ENCODE peak calls at places on chromosome 9, in six cellular contexts. G, R, S, Y, B and E are unnamed samples. For H3K9me3, H3K4me1 and H3K36me3, the result is how much of the 10 kb centered on the place peaks cover.

GRCh38 chr9:4281676-4282075 is 18.2 kb downstream of the GLIS3 start:
- DNase-seq in R (no peak), Y (no peak), B (no peak), G (no peak), S (no peak), E (no peak)

GRCh38 chr9:75282047-75282446 is 193.7 kb downstream of the OSTF1 start:
- DNase-seq in R (no peak), S (no peak), Y (no peak), B (no peak), G (no peak), E (no peak)

GRCh38 chr9:102273952-102274351 is 535.5 kb upstream of the GRIN3A start:
- DNase-seq in R (no peak), Y (no peak), B (no peak), S (no peak), G (no peak), E (no peak)

GRCh38 chr9:75071530-75072122 is 16.3 kb downstream of the NMRK1 start:
- DNase-seq in Y (peak), B (no peak), G (no peak), R (peak), S (no peak), E (no peak)

GRCh38 chr9:130570200-130570599 is 9.2 kb upstream of the FUBP3 start:
- DNase-seq in R (no peak), Y (no peak), G (no peak), S (no peak), B (no peak), E (no peak)

GRCh38 chr9:111937781-111938426 is 41.3 kb downstream of the UGCG start:
- DNase-seq in S (peak), R (no peak), B (no peak), G (no peak), Y (peak), E (no peak)

GRCh38 chr9:38153152-38153909 is 84.3 kb upstream of the SHB start:
- DNase-seq in R (no peak), G (peak), S (no peak), Y (no peak), B (no peak), E (no peak)

GRCh38 chr9:26326473-26327044 is 566.0 kb downstream of the CAAP1 start:
- DNase-seq in R (peak), G (peak), Y (no peak), S (no peak), B (peak), E (peak)

GRCh38 chr9:123702477-123702876 is 227.4 kb downstream of the DENND1A start:
- DNase-seq in B (no peak), R (no peak), G (no peak), Y (no peak), S (no peak), E (no peak)

GRCh38 chr9:88322906-88323566 is 65.2 kb upstream of the SPIN1 start:
- DNase-seq in G (no peak), R (peak), B (no peak), Y (peak), S (no peak), E (no peak)

GRCh38 chr9:34328500-34328982 is 527 bp downstream of the KIF24 start:
- DNase-seq in S (no peak), G (no peak), B (peak), R (no peak), Y (no peak), E (peak)

GRCh38 chr9:27362447-27363210 is 65.7 kb upstream of the EQTN start:
- DNase-seq in G (no peak), R (no peak), Y (no peak), B (no peak), S (no peak), E (no peak)

GRCh38 chr9:98021306-98022040 is 35.1 kb upstream of the NANS start:
- DNase-seq in S (peak), B (no peak), G (no peak), Y (no peak), R (no peak), E (no peak)

GRCh38 chr9:4793412-4794005 is 765 bp downstream of the RCL1 start:
- DNase-seq in B (no peak), G (no peak), R (peak), Y (no peak), S (no peak), E (peak)

GRCh38 chr9:38067892-38068615 is 973 bp downstream of the SHB start:
- DNase-seq in B (peak), R (no peak), G (peak), S (no peak), Y (no peak), E (no peak)

GRCh38 chr9:91179237-91180138 is 182.2 kb downstream of the AUH start:
- DNase-seq in R (no peak), G (no peak), B (no peak), Y (no peak), S (no peak), E (no peak)

GRCh38 chr9:116870566-116870965 is 183.5 kb downstream of the TRIM32 start:
- DNase-seq in B (no peak), G (peak), S (no peak), R (peak), Y (no peak), E (no peak)

GRCh38 chr9:34732886-34733285 is 22.9 kb upstream of the CCL21 start:
- DNase-seq in R (no peak), G (no peak), B (no peak), Y (no peak), S (no peak), E (no peak)

GRCh38 chr9:14529047-14529446 is 164.2 kb downstream of the ZDHHC21 start:
- DNase-seq in S (no peak), R (no peak), B (no peak), G (no peak), Y (no peak), E (peak)

GRCh38 chr9:130368631-130369103 is 76.1 kb upstream of the ASS1 start:
- DNase-seq in R (no peak), S (no peak), G (no peak), Y (no peak), B (no peak), E (no peak)

GRCh38 chr9:79652598-79652997 is 80.8 kb downstream of the TLE4 start:
- DNase-seq in R (no peak), B (no peak), G (no peak), Y (no peak), S (no peak), E (no peak)

GRCh38 chr9:6098431-6098830 is 83.0 kb upstream of the RANBP6 start:
- DNase-seq in S (no peak), G (no peak), R (no peak), Y (no peak), B (no peak), E (no peak)

GRCh38 chr9:99072040-99072394 is 32.9 kb upstream of the TGFBR1 start:
- DNase-seq in R (no peak), G (no peak), S (no peak), B (no peak), Y (no peak), E (no peak)

GRCh38 chr9:15430920-15431844 is 8.5 kb downstream of the SNAPC3 start:
- DNase-seq in B (peak), G (peak), S (no peak), R (peak), Y (no peak), E (peak)

GRCh38 chr9:124454296-124454695 is 4.0 kb downstream of the ADGRD2 start:
- DNase-seq in B (no peak), R (no peak), Y (no peak), S (no peak), G (no peak), E (no peak)

GRCh38 chr9:10613413-10613812 is 611 bp upstream of the PTPRD start:
- DNase-seq in R (no peak), G (peak), Y (no peak), B (no peak), S (no peak), E (no peak)

GRCh38 chr9:78962186-78962585 is 609.6 kb upstream of the TLE4 start:
- DNase-seq in B (no peak), S (no peak), Y (no peak), R (no peak), G (no peak), E (no peak)

GRCh38 chr9:135002336-135002735 is 84.6 kb upstream of the FCN1 start:
- DNase-seq in Y (no peak), B (no peak), S (no peak), G (no peak), R (no peak), E (no peak)

GRCh38 chr9:135001526-135001925 is 83.8 kb upstream of the FCN1 start:
- DNase-seq in G (no peak), B (no peak), R (no peak), Y (no peak), S (no peak), E (no peak)

GRCh38 chr9:135004772-135005171 is 82.7 kb upstream of the OLFM1 start:
- DNase-seq in Y (no peak), S (no peak), B (no peak), G (no peak), R (no peak), E (no peak)

GRCh38 chr9:134996591-134997530 is 79.1 kb upstream of the FCN1 start:
- DNase-seq in G (no peak), Y (no peak), B (no peak), R (no peak), S (no peak), E (no peak)

DNA sequence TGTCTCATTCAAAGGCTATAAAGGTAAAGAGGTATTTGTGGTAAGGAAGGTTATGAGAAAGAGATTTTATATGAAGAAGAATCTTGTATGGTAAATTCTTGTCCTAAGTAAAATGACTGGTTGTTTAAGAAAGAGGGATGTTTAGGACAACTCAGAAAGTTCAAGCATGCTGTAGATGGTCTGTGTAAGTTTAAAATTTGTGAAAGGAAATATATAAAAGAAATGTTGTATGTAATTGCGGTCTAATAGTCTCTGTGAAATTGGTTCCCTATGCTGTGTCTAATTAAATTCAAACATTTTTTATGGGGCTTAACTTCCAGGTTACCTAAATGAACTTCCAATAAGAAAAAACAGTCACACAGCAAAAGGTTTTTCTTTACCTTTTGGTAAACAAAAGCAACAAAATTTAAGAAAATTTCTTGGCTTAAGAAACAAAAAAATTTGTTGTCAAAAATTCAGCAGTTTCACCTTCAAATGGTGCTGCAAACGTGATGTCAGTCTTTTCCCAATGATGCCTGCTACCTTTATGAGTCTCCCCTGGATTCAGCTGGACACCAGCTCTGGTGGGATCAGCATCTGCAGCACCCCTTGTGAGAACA is 83.0 kb upstream of the FCN1 start:
- DNase-seq in G (no peak), S (no peak), B (peak), Y (no peak), R (no peak), E (no peak)
- H3K9me3 ChIP-seq in G (under half), S (under half), B (under half), Y (under half), R (under half), E (under half)

GRCh38 chr9:137657606-137658005 is 38.8 kb downstream of the EHMT1 start:
- DNase-seq in B (no peak), R (no peak), G (no peak), Y (no peak), S (no peak), E (no peak)
- H3K4me1 ChIP-seq in B (under half), R (under half), G (under half), Y (under half), S (under half), E (under half)

GRCh38 chr9:120389867-120390266 is 190.1 kb downstream of the CDK5RAP2 start:
- DNase-seq in Y (no peak), B (no peak), R (no peak), G (no peak), S (no peak), E (no peak)

GRCh38 chr9:120386390-120387131 is 193.4 kb downstream of the CDK5RAP2 start:
- DNase-seq in Y (no peak), G (peak), S (no peak), B (no peak), R (peak), E (no peak)

GRCh38 chr9:120389300-120389699 is 190.7 kb downstream of the CDK5RAP2 start:
- DNase-seq in G (no peak), Y (no peak), B (no peak), R (no peak), S (no peak), E (no peak)

GRCh38 chr9:120387257-120387999 is 192.5 kb downstream of the CDK5RAP2 start:
- DNase-seq in S (no peak), B (no peak), R (no peak), G (no peak), Y (no peak), E (no peak)

GRCh38 chr9:120388000-120388855 is 191.7 kb downstream of the CDK5RAP2 start:
- DNase-seq in B (peak), S (peak), R (no peak), Y (no peak), G (no peak), E (no peak)
- H3K36me3 ChIP-seq in B (under half), S (under half), R (under half), Y (half or more), G (under half), E (under half)

GRCh38 chr9:94128580-94128979 is 44.3 kb downstream of the PTPDC1 start:
- DNase-seq in S (no peak), B (no peak), R (no peak), G (no peak), Y (no peak), E (no peak)
- H3K9me3 ChIP-seq in S (under half), B (under half), R (under half), G (under half), Y (under half), E (under half)

GRCh38 chr9:120936764-120937122 is 10.1 kb upstream of the TRAF1 start:
- DNase-seq in B (no peak), S (no peak), G (no peak), Y (no peak), R (no peak), E (no peak)
- H3K4me1 ChIP-seq in B (under half), S (under half), G (under half), Y (under half), R (under half), E (under half)

GRCh38 chr9:21854119-21854518 is 51.7 kb downstream of the MTAP start:
- DNase-seq in G (peak), B (peak), R (peak), Y (no peak), S (no peak), E (no peak)
- H3K36me3 ChIP-seq in G (under half), B (under half), R (under half), Y (under half), S (under half), E (half or more)

DNA sequence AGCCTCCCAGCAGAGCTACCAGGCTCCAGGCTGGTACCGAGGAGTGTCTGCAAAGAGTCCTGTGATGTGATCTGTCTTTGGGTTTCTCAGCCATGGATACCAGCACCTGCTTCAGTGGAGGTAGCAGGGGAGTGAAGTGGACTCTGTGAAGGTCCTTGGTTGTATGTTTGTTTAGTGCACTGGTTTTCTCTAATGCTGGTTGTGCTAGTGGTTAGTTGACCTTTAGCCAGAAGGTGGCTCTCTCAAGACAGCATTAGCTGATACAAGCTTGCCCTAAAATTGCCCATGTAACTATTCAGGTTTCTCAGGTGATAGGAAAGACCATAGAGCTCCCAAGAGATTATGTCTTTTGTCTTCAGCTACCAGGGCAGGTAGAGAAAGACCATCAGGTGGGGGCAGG is 87.2 kb downstream of the MTAP start:
- DNase-seq in B (no peak), G (no peak), Y (no peak), S (no peak), R (no peak), E (no peak)
- H3K9me3 ChIP-seq in B (under half), G (under half), Y (under half), S (under half), R (under half), E (under half)

GRCh38 chr9:12811935-12812334 is 37.1 kb downstream of the LURAP1L start:
- DNase-seq in S (no peak), R (no peak), G (no peak), B (no peak), Y (no peak), E (no peak)
- H3K4me1 ChIP-seq in S (under half), R (under half), G (under half), B (under half), Y (under half), E (under half)

DNA sequence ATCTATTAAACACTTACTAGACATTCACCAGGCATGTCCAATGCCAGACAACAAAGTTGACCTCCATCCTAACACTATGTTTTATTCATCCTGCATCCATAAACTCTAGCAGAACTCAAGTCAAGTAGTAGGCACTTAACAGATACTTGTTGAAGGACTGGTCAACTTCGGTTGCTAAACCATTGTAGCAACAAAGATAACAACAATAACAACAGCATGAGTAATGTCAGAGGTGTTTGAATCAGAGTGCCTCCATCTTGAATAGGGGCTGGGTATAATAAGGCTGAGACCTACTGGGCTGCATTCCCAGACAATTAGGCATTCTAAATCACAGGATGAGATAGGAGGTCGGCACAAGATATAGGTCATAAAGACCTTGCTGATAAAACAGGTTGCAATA is 180.5 kb upstream of the ZNF462 start:
- DNase-seq in B (no peak), G (no peak), Y (no peak), S (no peak), R (no peak), E (no peak)
- H3K36me3 ChIP-seq in B (under half), G (under half), Y (under half), S (under half), R (under half), E (under half)